ENCODE peak calls at places on chromosomes 6 and 20, in six cellular contexts. One of them, this sample, is unnamed.

GRCh38 chr6:170166511-170167122 is 124.3 kb downstream of the DLL1 start:
- DNase-seq in GM12878: no peak
- DNase-seq in IMR-90: no peak
- DNase-seq in prostate gland: no peak
- DNase-seq in Peyer's patch: peak; percentile 15
- DNase-seq in HCT116: no peak
- DNase-seq in this sample: peak; percentile 46

GRCh38 chr6:156832166-156832743 is 55.1 kb downstream of the ARID1B start:
- DNase-seq in GM12878: no peak
- DNase-seq in IMR-90: peak; percentile 72
- DNase-seq in prostate gland: no peak
- DNase-seq in Peyer's patch: no peak
- DNase-seq in HCT116: peak; percentile 16
- DNase-seq in this sample: no peak

GRCh38 chr6:53311586-53311935 is 37.2 kb downstream of the ELOVL5 start:
- DNase-seq in GM12878: no peak
- DNase-seq in IMR-90: no peak
- DNase-seq in prostate gland: no peak
- DNase-seq in Peyer's patch: no peak
- DNase-seq in HCT116: no peak
- DNase-seq in this sample: no peak

GRCh38 chr6:119195848-119196247 is 117.4 kb upstream of the FAM184A start:
- DNase-seq in GM12878: no peak
- DNase-seq in prostate gland: no peak
- DNase-seq in Peyer's patch: no peak
- DNase-seq in IMR-90: no peak
- DNase-seq in HCT116: no peak
- DNase-seq in this sample: no peak

GRCh38 chr6:112252571-112253504 is 1.5 kb downstream of the LAMA4 start:
- DNase-seq in IMR-90: peak; percentile 36
- DNase-seq in prostate gland: no peak
- DNase-seq in HCT116: no peak
- DNase-seq in Peyer's patch: no peak
- DNase-seq in GM12878: no peak
- DNase-seq in this sample: no peak

GRCh38 chr6:161439093-161439492 is 165.2 kb upstream of the AGPAT4 start:
- DNase-seq in IMR-90: peak; percentile 90
- DNase-seq in prostate gland: no peak
- DNase-seq in Peyer's patch: no peak
- DNase-seq in GM12878: no peak
- DNase-seq in HCT116: peak; percentile 40
- DNase-seq in this sample: no peak

GRCh38 chr6:109854541-109855308 is 123.4 kb upstream of the GPR6 start:
- DNase-seq in GM12878: no peak
- DNase-seq in Peyer's patch: no peak
- DNase-seq in HCT116: no peak
- DNase-seq in prostate gland: no peak
- DNase-seq in IMR-90: no peak
- DNase-seq in this sample: no peak

GRCh38 chr20:35286077-35286898 is 1.7 kb upstream of the EIF6 start:
- DNase-seq in GM12878: no peak
- DNase-seq in Peyer's patch: no peak
- DNase-seq in prostate gland: no peak
- DNase-seq in IMR-90: no peak
- DNase-seq in HCT116: no peak
- DNase-seq in this sample: no peak

GRCh38 chr6:75748743-75749538 is at the start of gene MYO6:
- DNase-seq in Peyer's patch: peak; percentile 90
- DNase-seq in prostate gland: peak; percentile 80
- DNase-seq in GM12878: no peak
- DNase-seq in HCT116: no peak
- DNase-seq in IMR-90: peak; percentile 47
- DNase-seq in this sample: peak; percentile 90

GRCh38 chr6:490251-491037 is 98.9 kb downstream of the IRF4 start:
- DNase-seq in IMR-90: no peak
- DNase-seq in GM12878: peak; percentile 39
- DNase-seq in Peyer's patch: no peak
- DNase-seq in prostate gland: no peak
- DNase-seq in HCT116: no peak
- DNase-seq in this sample: no peak

GRCh38 chr6:52109073-52109635 is 21.7 kb upstream of the PKHD1 start:
- DNase-seq in prostate gland: no peak
- DNase-seq in GM12878: no peak
- DNase-seq in IMR-90: no peak
- DNase-seq in HCT116: no peak
- DNase-seq in Peyer's patch: no peak
- DNase-seq in this sample: no peak

GRCh38 chr20:59446361-59446760 is 145.9 kb downstream of the EDN3 start:
- DNase-seq in IMR-90: no peak
- DNase-seq in prostate gland: no peak
- DNase-seq in GM12878: no peak
- DNase-seq in HCT116: no peak
- DNase-seq in Peyer's patch: no peak
- DNase-seq in this sample: no peak

GRCh38 chr20:20489054-20489453 is 121.2 kb downstream of the INSM1 start:
- DNase-seq in GM12878: peak; percentile 66
- DNase-seq in HCT116: no peak
- DNase-seq in prostate gland: no peak
- DNase-seq in IMR-90: peak; percentile 69
- DNase-seq in Peyer's patch: no peak
- DNase-seq in this sample: no peak

GRCh38 chr6:154488802-154489437 is 21.6 kb downstream of the CNKSR3 start:
- DNase-seq in HCT116: peak; percentile 44
- DNase-seq in prostate gland: no peak
- DNase-seq in Peyer's patch: no peak
- DNase-seq in GM12878: no peak
- DNase-seq in IMR-90: peak; percentile 74
- DNase-seq in this sample: no peak

GRCh38 chr6:151400473-151400872 is 9.1 kb upstream of the ZBTB2 start:
- DNase-seq in GM12878: no peak
- DNase-seq in prostate gland: no peak
- DNase-seq in Peyer's patch: no peak
- DNase-seq in IMR-90: peak; percentile 75
- DNase-seq in HCT116: no peak
- DNase-seq in this sample: no peak

GRCh38 chr6:79544299-79544927 is 7.2 kb upstream of the LCA5 start:
- DNase-seq in HCT116: no peak
- DNase-seq in prostate gland: no peak
- DNase-seq in Peyer's patch: no peak
- DNase-seq in GM12878: peak; percentile 44
- DNase-seq in IMR-90: peak; percentile 46
- DNase-seq in this sample: no peak

GRCh38 chr20:17612287-17612974 is 42.6 kb downstream of the DSTN start:
- DNase-seq in Peyer's patch: peak; percentile 65
- DNase-seq in GM12878: no peak
- DNase-seq in IMR-90: peak; percentile 50
- DNase-seq in HCT116: no peak
- DNase-seq in prostate gland: no peak
- DNase-seq in this sample: peak; percentile 80

GRCh38 chr20:63966944-63967322 is 2.8 kb downstream of the ZNF512B start:
- DNase-seq in GM12878: no peak
- DNase-seq in IMR-90: no peak
- DNase-seq in HCT116: no peak
- DNase-seq in prostate gland: no peak
- DNase-seq in Peyer's patch: peak; percentile 44
- DNase-seq in this sample: peak; percentile 58

GRCh38 chr20:24149175-24149574 is 160.6 kb upstream of the GGTLC1 start:
- DNase-seq in prostate gland: no peak
- DNase-seq in Peyer's patch: no peak
- DNase-seq in IMR-90: no peak
- DNase-seq in HCT116: no peak
- DNase-seq in GM12878: no peak
- DNase-seq in this sample: no peak

GRCh38 chr6:36063318-36063717 is 35.7 kb downstream of the MAPK14 start:
- DNase-seq in prostate gland: no peak
- DNase-seq in GM12878: no peak
- DNase-seq in Peyer's patch: no peak
- DNase-seq in HCT116: no peak
- DNase-seq in IMR-90: no peak
- DNase-seq in this sample: no peak

DNA sequence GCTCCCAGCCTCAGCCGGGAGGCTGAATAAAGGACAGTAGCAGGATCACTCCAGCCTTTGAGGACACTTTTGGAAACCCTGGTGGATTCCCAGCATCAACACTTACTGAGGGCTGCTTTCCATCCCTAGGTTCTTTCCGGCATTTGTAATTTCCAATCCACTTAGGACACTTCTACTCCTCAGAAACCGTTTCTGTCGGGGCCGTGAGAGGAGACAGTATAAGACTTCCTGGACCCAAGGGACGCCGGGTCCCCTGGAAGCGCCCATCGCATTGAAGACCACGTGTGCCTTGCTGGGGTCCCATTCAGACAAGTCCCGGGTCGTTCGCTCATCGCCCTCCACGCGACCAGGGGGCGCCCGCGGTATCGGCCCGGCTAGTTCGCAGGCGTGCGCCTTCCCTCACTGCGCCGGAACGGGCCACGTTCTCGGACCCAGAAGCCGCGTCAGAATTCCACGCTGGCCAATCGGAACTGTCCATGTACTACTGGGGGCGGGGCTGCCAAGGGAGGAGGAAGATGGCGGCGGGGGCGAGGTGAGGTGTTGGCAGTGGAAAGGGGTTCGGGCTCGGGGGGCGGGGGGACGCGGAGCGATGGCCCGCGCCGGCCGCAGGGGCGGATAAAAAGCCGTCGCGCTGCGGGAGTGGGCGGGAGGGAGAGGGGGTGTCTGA is at the start of gene NUS1:
- DNase-seq in IMR-90: peak; percentile 96
- DNase-seq in Peyer's patch: peak; percentile 98
- DNase-seq in GM12878: peak; percentile 88
- DNase-seq in HCT116: peak; percentile 94
- DNase-seq in prostate gland: peak; percentile 97
- DNase-seq in this sample: peak; percentile 99
- TF ChIP-seq POLR2A in IMR-90: peak; percentile 52
- TF ChIP-seq POLR2A in Peyer's patch: no peak
- TF ChIP-seq POLR2A in GM12878: peak; percentile 56
- TF ChIP-seq POLR2A in HCT116: no peak
- TF ChIP-seq POLR2A in prostate gland: peak; percentile 38
- TF ChIP-seq POLR2A in this sample: peak; percentile 45

GRCh38 chr6:7543761-7544424 is 2.4 kb downstream of the DSP start:
- DNase-seq in Peyer's patch: peak; percentile 66
- DNase-seq in IMR-90: no peak
- DNase-seq in HCT116: no peak
- DNase-seq in prostate gland: no peak
- DNase-seq in GM12878: no peak
- DNase-seq in this sample: no peak
- TF ChIP-seq POLR2A in Peyer's patch: peak; percentile 23
- TF ChIP-seq POLR2A in IMR-90: no peak
- TF ChIP-seq POLR2A in HCT116: no peak
- TF ChIP-seq POLR2A in prostate gland: no peak
- TF ChIP-seq POLR2A in GM12878: no peak
- TF ChIP-seq POLR2A in this sample: no peak

GRCh38 chr6:135498178-135498841 is 770 bp upstream of the AHI1 start:
- DNase-seq in GM12878: no peak
- DNase-seq in HCT116: peak; percentile 69
- DNase-seq in prostate gland: peak; percentile 70
- DNase-seq in Peyer's patch: peak; percentile 59
- DNase-seq in IMR-90: peak; percentile 94
- DNase-seq in this sample: no peak
- TF ChIP-seq POLR2A in GM12878: no peak
- TF ChIP-seq POLR2A in HCT116: peak; percentile 45
- TF ChIP-seq POLR2A in prostate gland: peak; percentile 60
- TF ChIP-seq POLR2A in Peyer's patch: peak; percentile 26
- TF ChIP-seq POLR2A in IMR-90: peak; percentile 85
- TF ChIP-seq POLR2A in this sample: no peak

DNA sequence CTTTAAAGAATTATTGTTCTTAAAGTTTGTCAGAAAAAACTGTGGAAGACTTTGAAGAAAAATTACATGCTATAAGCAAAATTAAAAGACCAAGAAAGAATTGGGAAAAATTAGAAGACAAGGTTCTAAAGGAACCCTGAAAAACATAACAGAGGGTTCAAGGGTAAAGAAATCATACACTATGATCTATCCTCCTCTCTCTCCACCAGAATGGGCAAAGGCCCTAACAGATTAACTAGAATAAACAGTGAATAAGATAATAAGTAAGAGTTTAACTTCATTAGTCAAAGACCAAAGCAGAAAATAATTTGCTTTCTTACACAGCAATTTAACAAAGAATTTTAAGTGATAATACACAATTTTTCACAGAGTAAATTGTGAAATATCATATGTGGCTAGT is 201.2 kb upstream of the PDE10A start:
- DNase-seq in Peyer's patch: no peak
- DNase-seq in GM12878: no peak
- DNase-seq in IMR-90: no peak
- DNase-seq in HCT116: no peak
- DNase-seq in prostate gland: no peak
- DNase-seq in this sample: no peak
- TF ChIP-seq POLR2A in Peyer's patch: no peak
- TF ChIP-seq POLR2A in GM12878: no peak
- TF ChIP-seq POLR2A in IMR-90: no peak
- TF ChIP-seq POLR2A in HCT116: no peak
- TF ChIP-seq POLR2A in prostate gland: no peak
- TF ChIP-seq POLR2A in this sample: no peak

GRCh38 chr20:8399963-8400362 is 267.9 kb downstream of the PLCB1 start:
- DNase-seq in GM12878: peak; percentile 92
- DNase-seq in Peyer's patch: no peak
- DNase-seq in IMR-90: no peak
- DNase-seq in HCT116: no peak
- DNase-seq in prostate gland: no peak
- DNase-seq in this sample: no peak
- TF ChIP-seq POLR2A in GM12878: no peak
- TF ChIP-seq POLR2A in Peyer's patch: no peak
- TF ChIP-seq POLR2A in IMR-90: no peak
- TF ChIP-seq POLR2A in HCT116: no peak
- TF ChIP-seq POLR2A in prostate gland: no peak
- TF ChIP-seq POLR2A in this sample: no peak

DNA sequence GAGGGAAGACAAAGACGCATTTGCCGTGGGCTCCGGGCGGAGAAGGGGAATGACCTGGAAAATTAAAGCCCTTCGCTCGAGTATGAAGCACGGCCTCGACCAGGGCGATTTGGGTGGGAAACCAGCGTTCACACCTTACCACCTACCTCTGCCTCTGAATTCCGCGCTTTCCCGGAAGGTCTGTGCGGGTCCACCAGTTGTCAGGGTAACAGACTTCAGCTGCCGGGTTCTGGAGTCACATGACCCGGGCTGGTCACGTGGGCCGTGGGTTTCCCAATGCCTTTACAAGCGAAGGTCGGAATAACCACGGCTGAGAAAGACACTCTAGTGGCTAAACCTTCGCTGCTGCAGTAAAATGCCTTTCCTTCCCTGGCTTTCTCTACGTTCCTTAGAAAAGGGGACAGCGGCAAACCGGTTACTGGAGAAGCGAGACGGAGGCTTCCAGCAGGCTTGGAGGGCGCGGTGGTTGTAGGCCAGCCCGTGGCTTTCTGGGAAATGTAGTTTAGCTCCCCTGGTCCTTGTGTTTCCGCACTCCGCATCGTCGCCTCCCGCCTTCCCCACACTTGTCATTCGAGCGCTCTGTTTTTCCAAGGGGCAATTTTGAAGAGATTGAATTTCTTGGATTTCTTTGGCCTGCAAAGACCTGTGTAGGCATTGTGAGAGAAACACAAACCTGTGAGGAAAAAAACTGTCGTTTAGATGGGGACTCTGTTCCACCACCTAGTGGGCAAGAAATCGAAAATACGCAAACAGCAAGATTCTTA is at the start of gene CEP162:
- DNase-seq in GM12878: peak; percentile 79
- DNase-seq in IMR-90: peak; percentile 77
- DNase-seq in Peyer's patch: peak; percentile 97
- DNase-seq in HCT116: peak; percentile 72
- DNase-seq in prostate gland: peak; percentile 93
- DNase-seq in this sample: peak; percentile 98
- TF ChIP-seq POLR2A in GM12878: peak; percentile 52
- TF ChIP-seq POLR2A in IMR-90: no peak
- TF ChIP-seq POLR2A in Peyer's patch: peak; percentile 2
- TF ChIP-seq POLR2A in HCT116: no peak
- TF ChIP-seq POLR2A in prostate gland: no peak
- TF ChIP-seq POLR2A in this sample: no peak